ENCODE peak calls at places on chromosome 19, in five cellular contexts. Y, G, J, C and F are unnamed samples.

GRCh38 chr19:52685811-52686210 is 47.7 kb upstream of the ZNF83 start:
- DNase-seq in C (no peak), G (no peak), Y (no peak), J (no peak), F (no peak)

GRCh38 chr19:2848625-2849024 is 7.3 kb downstream of the ZNF555 start:
- DNase-seq in Y (no peak), G (no peak), C (no peak), J (no peak), F (no peak)

GRCh38 chr19:19540707-19541515 is 2.8 kb downstream of the CILP2 start:
- DNase-seq in G (peak; percentile 69), C (no peak), Y (peak; percentile 94), J (peak; percentile 98), F (peak; percentile 76)

GRCh38 chr19:13574933-13575332 is 68.7 kb upstream of the CACNA1A start:
- DNase-seq in G (no peak), J (peak; percentile 48), Y (peak; percentile 48), C (peak; percentile 7), F (no peak)

GRCh38 chr19:5090780-5091575 is 122.1 kb downstream of the KDM4B start:
- DNase-seq in C (no peak), Y (peak; percentile 88), J (no peak), G (no peak), F (no peak)

GRCh38 chr19:38667552-38668205 is 20.2 kb downstream of the ACTN4 start:
- DNase-seq in Y (no peak), C (no peak), J (no peak), G (no peak), F (no peak)

GRCh38 chr19:46856062-46857022 is 4.5 kb upstream of the ARHGAP35 start:
- DNase-seq in C (peak; percentile 90), Y (peak; percentile 92), G (peak; percentile 83), J (peak; percentile 91), F (peak; percentile 82)

GRCh38 chr19:30070198-30070969 is 128.3 kb downstream of the URI1 start:
- DNase-seq in G (no peak), C (no peak), Y (no peak), J (no peak), F (no peak)

GRCh38 chr19:38699027-38699346 is 45.3 kb downstream of the CAPN12 start:
- DNase-seq in C (no peak), Y (no peak), J (no peak), G (no peak), F (no peak)

GRCh38 chr19:12295191-12295590 is 508 bp upstream of the ZNF44 start:
- DNase-seq in C (no peak), J (no peak), Y (no peak), G (no peak), F (no peak)

GRCh38 chr19:12289790-12290065 is 5.0 kb downstream of the ZNF44 start:
- DNase-seq in C (no peak), J (no peak), Y (no peak), G (no peak), F (no peak)

GRCh38 chr19:12294308-12295158 is at the start of gene ZNF44:
- DNase-seq in J (peak; percentile 94), G (peak; percentile 92), C (peak; percentile 99), Y (peak; percentile 90), F (peak; percentile 88)

DNA sequence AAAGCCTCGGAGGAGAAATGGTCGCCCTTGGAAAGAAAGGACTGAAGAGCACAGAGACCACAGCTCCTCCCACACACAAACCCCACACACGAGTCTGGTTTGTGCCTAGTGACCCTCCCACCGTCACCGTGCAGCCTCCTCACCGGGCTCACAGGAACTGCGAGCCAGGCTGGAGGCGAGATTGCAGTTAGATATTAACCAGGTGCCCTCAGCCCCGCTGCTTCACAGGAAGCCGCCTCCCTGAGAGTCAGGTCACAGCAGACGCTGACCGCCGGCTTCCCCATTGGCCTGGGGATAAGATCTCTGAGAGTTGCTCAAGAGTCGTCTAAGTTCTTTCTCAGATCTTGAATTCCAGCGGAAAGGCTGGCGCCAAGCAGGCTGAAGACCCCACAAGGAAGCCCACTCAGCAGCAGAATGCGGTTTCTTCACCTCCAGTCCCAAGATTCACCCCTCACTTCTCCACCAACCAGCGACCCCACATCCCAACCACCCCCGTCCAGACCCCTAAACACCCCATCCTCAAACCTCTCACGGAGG is 844 bp downstream of the ZNF44 start:
- DNase-seq in Y (peak; percentile 30), G (peak; percentile 47), C (peak; percentile 93), J (peak; percentile 72), F (peak; percentile 50)
- TF ChIP-seq POLR2A in Y (no peak), G (peak; percentile 59), C (peak; percentile 90), J (no peak), F (no peak)

GRCh38 chr19:48573163-48573505 is 21.2 kb downstream of the SULT2B1 start:
- DNase-seq in Y (no peak), J (no peak), G (no peak), C (peak; percentile 34), F (no peak)

GRCh38 chr19:48565090-48565489 is 13.1 kb downstream of the SULT2B1 start:
- DNase-seq in G (no peak), Y (no peak), C (peak; percentile 88), J (no peak), F (no peak)

GRCh38 chr19:48569814-48570213 is 17.8 kb downstream of the SULT2B1 start:
- DNase-seq in J (no peak), Y (no peak), G (no peak), C (no peak), F (no peak)

GRCh38 chr19:48571378-48572162 is 19.6 kb downstream of the SULT2B1 start:
- DNase-seq in J (no peak), Y (no peak), C (peak; percentile 90), G (no peak), F (no peak)

DNA sequence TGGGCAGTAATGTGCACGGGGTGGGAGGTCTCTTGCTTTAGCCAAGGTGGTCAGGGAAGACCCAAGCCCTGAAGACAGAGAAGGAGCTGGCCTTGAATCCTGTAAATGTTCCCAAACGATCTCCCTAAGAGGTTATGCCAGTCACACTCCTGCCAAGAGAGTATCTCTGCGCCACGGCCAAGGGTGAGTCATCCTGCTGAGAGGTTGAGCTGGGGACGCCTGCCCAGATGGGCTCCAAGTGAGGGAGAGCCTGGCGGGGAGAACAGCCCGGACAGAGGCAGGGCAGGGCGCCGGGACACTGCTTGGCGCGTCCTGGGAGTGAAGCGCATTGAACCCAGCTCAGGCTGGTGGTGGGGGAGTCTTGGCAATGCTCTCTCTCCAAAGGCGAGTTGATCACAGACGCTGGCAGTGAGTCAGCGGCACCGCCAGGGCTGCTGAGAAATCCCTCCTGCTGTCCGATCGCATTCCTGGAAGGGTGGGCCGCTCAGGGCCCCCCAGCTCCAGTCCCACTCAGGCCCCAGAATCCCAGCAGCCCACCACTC is 16.4 kb downstream of the SULT2B1 start:
- DNase-seq in C (peak; percentile 61), G (no peak), Y (peak; percentile 60), J (peak; percentile 68), F (no peak)
- TF ChIP-seq TAF1 in C (no peak), G (no peak), Y (no peak), J (peak; percentile 50), F (no peak)

GRCh38 chr19:7756258-7756657 is 6.8 kb upstream of the CLEC4M start:
- DNase-seq in J (no peak), C (no peak), Y (no peak), G (no peak), F (no peak)

GRCh38 chr19:7759156-7759555 is 3.9 kb upstream of the CLEC4M start:
- DNase-seq in Y (no peak), J (no peak), G (no peak), C (no peak), F (no peak)

GRCh38 chr19:7762719-7763293 is at the start of gene CLEC4M:
- DNase-seq in Y (no peak), G (no peak), J (no peak), C (no peak), F (no peak)

GRCh38 chr19:7757358-7757757 is 5.7 kb upstream of the CLEC4M start:
- DNase-seq in J (no peak), Y (no peak), G (no peak), C (no peak), F (no peak)
- TF ChIP-seq POLR2A in J (no peak), Y (no peak), G (no peak), C (no peak), F (no peak)

DNA sequence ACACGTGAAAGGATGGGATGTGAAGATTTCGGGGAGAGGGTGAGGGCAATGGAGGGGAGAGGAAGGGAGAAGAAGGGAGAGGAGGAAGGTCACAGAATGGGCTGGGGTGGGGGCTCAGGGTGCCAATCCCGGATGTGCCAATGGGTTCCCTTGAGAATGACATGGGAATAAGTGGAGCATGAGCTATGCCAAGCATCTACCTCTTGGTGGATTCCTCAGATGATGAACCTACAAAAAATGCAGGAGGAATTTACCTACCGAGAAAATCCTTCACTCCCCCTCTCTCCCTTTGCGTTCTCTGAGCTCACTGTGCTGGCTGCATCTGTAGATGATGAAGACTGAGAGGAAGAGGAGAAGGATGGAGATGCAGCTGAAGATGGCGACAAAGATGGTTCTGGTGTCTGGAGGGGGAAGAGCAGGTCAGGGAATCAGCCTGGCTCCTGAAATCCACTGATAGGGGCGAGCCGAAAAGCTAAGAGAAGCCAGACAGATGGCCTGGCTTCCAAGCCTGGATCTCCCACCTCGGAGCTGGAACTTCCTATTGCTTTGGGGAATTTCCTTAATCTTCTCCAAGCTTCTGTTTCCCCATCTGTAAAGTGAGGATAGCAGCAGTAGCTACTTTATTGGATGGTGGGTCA is 21.6 kb downstream of the VSTM1 start:
- DNase-seq in C (no peak), J (no peak), Y (peak; percentile 2), G (no peak), F (no peak)
- TF ChIP-seq TAF1 in C (no peak), J (no peak), Y (no peak), G (no peak), F (no peak)

GRCh38 chr19:45446944-45447343 is 20.9 kb upstream of the FOSB start:
- DNase-seq in C (no peak), Y (no peak), G (no peak), J (no peak), F (no peak)

GRCh38 chr19:45444318-45445041 is 20.8 kb upstream of the ERCC1 start:
- DNase-seq in J (peak; percentile 96), Y (peak; percentile 89), C (peak; percentile 80), G (peak; percentile 80), F (peak; percentile 85)

GRCh38 chr19:45443462-45444317 is 20.0 kb upstream of the ERCC1 start:
- DNase-seq in J (peak; percentile 98), G (no peak), C (peak; percentile 93), Y (peak; percentile 95), F (no peak)

GRCh38 chr19:45446295-45446694 is 21.5 kb upstream of the FOSB start:
- DNase-seq in Y (no peak), G (no peak), J (no peak), C (peak; percentile 63), F (no peak)

DNA sequence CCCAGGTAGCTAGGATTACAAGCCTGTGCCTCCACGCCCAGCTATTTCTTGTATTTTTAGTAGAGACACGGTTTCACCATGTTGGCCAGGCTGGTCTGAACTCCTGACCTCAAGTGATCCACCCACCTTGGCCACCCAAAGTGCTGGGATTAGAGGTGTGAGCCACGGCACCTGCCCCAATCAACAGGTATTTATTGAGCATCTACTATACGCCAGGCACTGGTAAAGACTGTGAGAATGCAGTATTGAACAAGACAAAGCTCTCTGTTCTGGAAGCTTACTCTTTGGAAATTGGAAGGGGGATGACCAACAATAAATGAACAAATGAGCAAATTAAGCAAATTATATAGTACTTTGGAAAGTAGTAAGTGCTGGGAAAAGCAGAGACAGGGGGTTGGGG is 21.4 kb upstream of the ERCC1 start:
- DNase-seq in Y (no peak), J (no peak), G (no peak), C (no peak), F (no peak)
- TF ChIP-seq POLR2A in Y (no peak), J (no peak), G (no peak), C (no peak), F (no peak)

GRCh38 chr19:41934849-41935374 is 6.7 kb upstream of the ERFL start:
- DNase-seq in J (peak; percentile 97), G (no peak), Y (peak; percentile 74), C (peak; percentile 58), F (peak; percentile 84)
- TF ChIP-seq TAF1 in J (no peak), G (no peak), Y (no peak), C (no peak), F (no peak)